ENCODE peak calls at places on chromosome 21, in six cellular contexts. G is foreskin melanocyte; E is activated CD4-positive, alpha-beta T cell treated with anti-CD3 and anti-CD28 coated beads, Interleukin-2, amount 10 ng/mL, durations not matched to agents 24 days and 14 days; I is cerebellum; N is GM20000; U is psoas muscle. Q is an unnamed sample.

GRCh38 chr21:31351438-31351837 is 7.4 kb upstream of the TIAM1 start:
- DNase-seq in G (peak), E (no peak), I (no peak), N (no peak), U (no peak), Q (no peak)

GRCh38 chr21:38487906-38488639 is 10.2 kb downstream of the ERG start:
- DNase-seq in G (no peak), E (no peak), I (no peak), N (no peak), U (no peak), Q (no peak)

GRCh38 chr21:32359719-32360260 is 33.0 kb downstream of the URB1 start:
- DNase-seq in G (no peak), E (no peak), I (no peak), N (no peak), U (no peak), Q (no peak)

GRCh38 chr21:46152939-46153258 is 2.5 kb downstream of the FTCD start:
- DNase-seq in G (no peak), E (no peak), I (no peak), N (no peak), U (peak), Q (no peak)

GRCh38 chr21:17461014-17461413 is 51.8 kb upstream of the CXADR start:
- DNase-seq in G (peak), E (no peak), I (no peak), N (no peak), U (no peak), Q (no peak)

GRCh38 chr21:22763442-22763841 is 1765.2 kb downstream of the NCAM2 start:
- DNase-seq in G (no peak), E (no peak), I (no peak), N (no peak), U (no peak), Q (no peak)

GRCh38 chr21:27564684-27565280 is 597.9 kb upstream of the ADAMTS5 start:
- DNase-seq in G (peak), E (no peak), I (peak), N (no peak), U (no peak), Q (peak)

GRCh38 chr21:14880922-14881321 is 183.9 kb downstream of the NRIP1 start:
- DNase-seq in G (no peak), E (no peak), I (no peak), N (no peak), U (no peak), Q (no peak)

GRCh38 chr21:45970674-45971486 is 10.7 kb upstream of the COL6A1 start:
- DNase-seq in G (no peak), E (peak), I (peak), N (peak), U (peak), Q (no peak)

GRCh38 chr21:42330380-42331336 is 15.4 kb upstream of the TFF3 start:
- DNase-seq in G (no peak), E (no peak), I (no peak), N (peak), U (no peak), Q (no peak)

GRCh38 chr21:29645666-29646553 is 293.9 kb downstream of the GRIK1 start:
- DNase-seq in G (no peak), E (no peak), I (no peak), N (no peak), U (no peak), Q (no peak)

GRCh38 chr21:36647279-36648093 is 51.4 kb upstream of the SIM2 start:
- DNase-seq in G (no peak), E (no peak), I (no peak), N (no peak), U (no peak), Q (no peak)

GRCh38 chr21:44550807-44551206 is 498 bp downstream of the KRTAP10-2 start:
- DNase-seq in G (no peak), E (no peak), I (no peak), N (no peak), U (no peak), Q (peak)

GRCh38 chr21:25944672-25945213 is 210.0 kb downstream of the GABPA start:
- DNase-seq in G (no peak), E (no peak), I (no peak), N (no peak), U (no peak), Q (peak)

GRCh38 chr21:28745131-28746055 is 247.3 kb downstream of the LTN1 start:
- DNase-seq in G (peak), E (peak), I (peak), N (peak), U (peak), Q (peak)

GRCh38 chr21:42414928-42415769 is 11.4 kb downstream of the UBASH3A start:
- DNase-seq in G (no peak), E (peak), I (no peak), N (peak), U (no peak), Q (no peak)

GRCh38 chr21:43721939-43722338 is 3.0 kb downstream of the PDXK start:
- DNase-seq in G (no peak), E (no peak), I (no peak), N (no peak), U (no peak), Q (no peak)

GRCh38 chr21:28419811-28420210 is 572.9 kb downstream of the LTN1 start:
- DNase-seq in G (no peak), E (no peak), I (no peak), N (no peak), U (no peak), Q (no peak)

GRCh38 chr21:15164678-15165303 is 100.0 kb upstream of the NRIP1 start:
- DNase-seq in G (no peak), E (no peak), I (no peak), N (no peak), U (no peak), Q (no peak)

GRCh38 chr21:46320331-46320801 is 3.3 kb downstream of the C21orf58 start:
- DNase-seq in G (no peak), E (no peak), I (no peak), N (no peak), U (no peak), Q (no peak)

GRCh38 chr21:42433946-42434551 is 30.3 kb downstream of the UBASH3A start:
- DNase-seq in G (no peak), E (no peak), I (no peak), N (no peak), U (no peak), Q (no peak)

GRCh38 chr21:41664881-41665765 is 101.7 kb downstream of the RIPK4 start:
- DNase-seq in G (no peak), E (no peak), I (no peak), N (no peak), U (no peak), Q (no peak)

GRCh38 chr21:44982558-44983244 is 42.9 kb downstream of the SLX9 start:
- DNase-seq in G (no peak), E (no peak), I (no peak), N (no peak), U (peak), Q (no peak)

GRCh38 chr21:26107439-26107838 is 63.1 kb downstream of the APP start:
- DNase-seq in G (no peak), E (no peak), I (no peak), N (no peak), U (no peak), Q (no peak)

GRCh38 chr21:44057960-44058651 is 46.0 kb downstream of the TRAPPC10 start:
- DNase-seq in G (no peak), E (peak), I (no peak), N (no peak), U (no peak), Q (no peak)

GRCh38 chr21:38306407-38306806 is 49.6 kb downstream of the KCNJ15 start:
- DNase-seq in G (peak), E (no peak), I (no peak), N (no peak), U (no peak), Q (no peak)

GRCh38 chr21:17387030-17387617 is 125.7 kb upstream of the CXADR start:
- DNase-seq in G (peak), E (peak), I (peak), N (peak), U (no peak), Q (peak)

GRCh38 chr21:28018741-28019669 is 973.7 kb downstream of the LTN1 start:
- DNase-seq in G (no peak), E (no peak), I (no peak), N (peak), U (peak), Q (no peak)

GRCh38 chr21:36321325-36322082 is 1.5 kb downstream of the MORC3 start:
- DNase-seq in G (peak), E (peak), I (peak), N (no peak), U (no peak), Q (peak)